ENCODE peak calls at places on chromosomes 4 and X, in six cellular contexts. R, J, Y, G, W and Q are unnamed samples.
A peak's percentile ranks its signal among the peaks of the same experiment; 100 is the strongest.

GRCh38 chr4:110160616-110161015 is 37.8 kb downstream of the ELOVL6 start:
- DNase-seq in R (no peak), J (no peak), Y (no peak), G (no peak), W (no peak), Q (no peak)

GRCh38 chr4:153499005-153499404 is 32.8 kb downstream of the TMEM131L start:
- DNase-seq in R (no peak), J (no peak), Y (no peak), G (no peak), W (no peak), Q (no peak)

GRCh38 chr4:182806259-182807252 is 110.6 kb downstream of the DCTD start:
- DNase-seq in R (peak; percentile 25), J (peak; percentile 92), Y (peak; percentile 64), G (peak; percentile 86), W (peak; percentile 51), Q (peak; percentile 62)

GRCh38 chrX:102976793-102977495 is 39.9 kb downstream of the RAB40AL start:
- DNase-seq in R (no peak), J (no peak), Y (no peak), G (no peak), W (peak; percentile 18), Q (peak; percentile 83)

GRCh38 chrX:40132751-40133150 is 35.0 kb upstream of the BCOR start:
- DNase-seq in R (no peak), J (no peak), Y (peak; percentile 84), G (no peak), W (peak; percentile 87), Q (peak; percentile 80)

GRCh38 chr4:180617203-180617602 is 1626.0 kb upstream of the TENM3 start:
- DNase-seq in R (no peak), J (peak; percentile 25), Y (no peak), G (no peak), W (peak; percentile 3), Q (no peak)

GRCh38 chr4:181150173-181150572 is 1093.0 kb upstream of the TENM3 start:
- DNase-seq in R (no peak), J (no peak), Y (no peak), G (no peak), W (no peak), Q (no peak)

GRCh38 chrX:444305-444704 is 57.6 kb upstream of the PPP2R3B start:
- DNase-seq in R (no peak), J (no peak), Y (no peak), G (no peak), W (no peak), Q (no peak)

GRCh38 chrX:42175843-42176242 is 252.5 kb upstream of the CASK start:
- DNase-seq in R (no peak), J (no peak), Y (no peak), G (no peak), W (no peak), Q (no peak)

GRCh38 chr4:38058186-38058585 is 98.0 kb downstream of the PTTG2 start:
- DNase-seq in R (no peak), J (no peak), Y (no peak), G (no peak), W (no peak), Q (no peak)

GRCh38 chr4:53686521-53686920 is 95.2 kb upstream of the LNX1 start:
- DNase-seq in R (no peak), J (no peak), Y (no peak), G (no peak), W (no peak), Q (peak; percentile 24)

GRCh38 chr4:84697615-84698201 is 114.8 kb downstream of the CDS1 start:
- DNase-seq in R (no peak), J (no peak), Y (no peak), G (no peak), W (peak; percentile 15), Q (no peak)

GRCh38 chr4:743463-744211 is 38.0 kb downstream of the PCGF3 start:
- DNase-seq in R (no peak), J (no peak), Y (no peak), G (no peak), W (peak; percentile 44), Q (peak; percentile 20)

GRCh38 chrX:14832151-14832550 is 40.7 kb downstream of the FANCB start:
- DNase-seq in R (no peak), J (no peak), Y (no peak), G (no peak), W (peak; percentile 61), Q (peak; percentile 54)

GRCh38 chr4:93731448-93731847 is 97.1 kb upstream of the ATOH1 start:
- DNase-seq in R (no peak), J (no peak), Y (no peak), G (no peak), W (no peak), Q (no peak)

GRCh38 chr4:8700576-8700975 is 108.0 kb downstream of the CPZ start:
- DNase-seq in R (no peak), J (peak; percentile 2), Y (no peak), G (no peak), W (no peak), Q (no peak)

GRCh38 chrX:63754141-63754859 is 30.7 kb downstream of the ARHGEF9 start:
- DNase-seq in R (peak; percentile 6), J (no peak), Y (peak; percentile 31), G (no peak), W (no peak), Q (peak; percentile 12)

GRCh38 chr4:142043509-142043908 is 407.1 kb downstream of the IL15 start:
- DNase-seq in R (no peak), J (no peak), Y (no peak), G (no peak), W (peak; percentile 59), Q (peak; percentile 19)

GRCh38 chr4:54658321-54659093 is 750 bp downstream of the KIT start:
- DNase-seq in R (no peak), J (peak; percentile 77), Y (peak; percentile 83), G (no peak), W (peak; percentile 17), Q (peak; percentile 54)

GRCh38 chrX:135403374-135403773 is 18.4 kb upstream of the SMIM10L2A start:
- DNase-seq in R (no peak), J (no peak), Y (no peak), G (no peak), W (no peak), Q (no peak)

GRCh38 chr4:8708401-8709021 is 115.9 kb downstream of the CPZ start:
- DNase-seq in R (no peak), J (peak; percentile 4), Y (no peak), G (no peak), W (no peak), Q (no peak)

GRCh38 chrX:154135458-154136229 is 8.4 kb upstream of the OPN1LW start:
- DNase-seq in R (no peak), J (no peak), Y (no peak), G (no peak), W (no peak), Q (no peak)

GRCh38 chr4:16860506-16860905 is 37.9 kb downstream of the LDB2 start:
- DNase-seq in R (no peak), J (no peak), Y (no peak), G (no peak), W (peak; percentile 93), Q (peak; percentile 93)

GRCh38 chr4:75513529-75514130 is 573 bp downstream of the RCHY1 start:
- DNase-seq in R (no peak), J (no peak), Y (peak; percentile 39), G (no peak), W (peak; percentile 9), Q (no peak)

GRCh38 chr4:948101-948935 is 16.1 kb downstream of the TMEM175 start:
- DNase-seq in R (no peak), J (no peak), Y (no peak), G (no peak), W (no peak), Q (no peak)

GRCh38 chrX:101417981-101418841 is 10.2 kb downstream of the HNRNPH2 start:
- DNase-seq in R (no peak), J (no peak), Y (peak; percentile 31), G (no peak), W (no peak), Q (peak; percentile 49)

GRCh38 chr4:169640261-169640880 is 20.0 kb downstream of the CLCN3 start:
- DNase-seq in R (no peak), J (no peak), Y (no peak), G (no peak), W (peak; percentile 92), Q (peak; percentile 83)

GRCh38 chr4:153146031-153146430 is 58.2 kb upstream of the TRIM2 start:
- DNase-seq in R (no peak), J (no peak), Y (no peak), G (no peak), W (no peak), Q (no peak)

GRCh38 chr4:158121203-158121586 is 51.6 kb downstream of the GASK1B start:
- DNase-seq in R (no peak), J (no peak), Y (no peak), G (no peak), W (peak; percentile 99), Q (peak; percentile 99)

GRCh38 chrX:41981481-41982013 is 58.2 kb upstream of the CASK start:
- DNase-seq in R (no peak), J (no peak), Y (no peak), G (no peak), W (no peak), Q (no peak)

GRCh38 chrX:101370888-101371504 is 15.0 kb downstream of the BTK start:
- DNase-seq in R (no peak), J (no peak), Y (no peak), G (no peak), W (no peak), Q (no peak)

GRCh38 chrX:13092455-13092941 is 48.1 kb upstream of the FAM9C start:
- DNase-seq in R (peak; percentile 56), J (no peak), Y (no peak), G (no peak), W (no peak), Q (no peak)

GRCh38 chrX:30067677-30068076 is 147.7 kb upstream of the MAGEB2 start:
- DNase-seq in R (no peak), J (no peak), Y (no peak), G (no peak), W (no peak), Q (no peak)

GRCh38 chr4:116183241-116183640 is 902.1 kb downstream of the TRAM1L1 start:
- DNase-seq in R (no peak), J (no peak), Y (no peak), G (no peak), W (no peak), Q (no peak)